ENCODE peak calls at places on chromosomes 6 and 20, in nine cellular contexts. V is GM12891; G is activated T-helper 1 cell treated with anti-CD3 and anti-CD28 coated beads, Interleukin-2, amount 50 U/mL, for 16 hours; P is activated CD8-positive, alpha-beta memory T cell treated with anti-CD3 and anti-CD28 coated beads for 48 hours; J is nephron progenitor cell; U is midbrain; A is fibroblast of the conjunctiva; W is GM23248; K is NCI-H2081. Y is an unnamed sample.

GRCh38 chr6:3575701-3576100 is 118.9 kb upstream of the SLC22A23 start:
- DNase-seq in A (no peak), V (no peak), K (no peak), G (no peak), U (no peak), J (no peak), P (no peak), W (no peak), Y (no peak)

GRCh38 chr6:170253226-170253909 is 37.5 kb downstream of the DLL1 start:
- DNase-seq in K (no peak), P (no peak), U (no peak), G (no peak), J (no peak), A (no peak), V (no peak), W (no peak), Y (no peak)

GRCh38 chr20:22214296-22214695 is 370.1 kb downstream of the FOXA2 start:
- DNase-seq in P (no peak), K (no peak), W (no peak), U (no peak), G (no peak), J (no peak), A (no peak), V (no peak), Y (no peak)

GRCh38 chr6:156767603-156768467 is 9.3 kb upstream of the ARID1B start:
- DNase-seq in W (peak; percentile 58), P (no peak), K (no peak), J (no peak), A (no peak), V (no peak), G (no peak), U (no peak), Y (peak; percentile 74)

GRCh38 chr20:60048634-60049578 is 90.7 kb downstream of the CDH26 start:
- DNase-seq in P (no peak), A (no peak), U (no peak), G (no peak), J (no peak), K (no peak), V (no peak), W (no peak), Y (no peak)

GRCh38 chr6:49649982-49650381 is 13.3 kb upstream of the RHAG start:
- DNase-seq in P (no peak), G (no peak), A (no peak), U (no peak), J (no peak), V (no peak), K (no peak), W (no peak), Y (no peak)

GRCh38 chr6:142947702-142948480 is 2.9 kb upstream of the HIVEP2 start:
- DNase-seq in A (no peak), V (peak; percentile 11), G (no peak), P (no peak), U (peak; percentile 75), J (no peak), K (no peak), W (no peak), Y (no peak)

GRCh38 chr6:162099685-162100084 is 627.9 kb downstream of the PRKN start:
- DNase-seq in K (no peak), G (no peak), U (no peak), J (no peak), A (peak; percentile 95), P (peak; percentile 10), W (peak; percentile 98), V (no peak), Y (peak; percentile 98)

GRCh38 chr20:63518946-63519764 is 1.4 kb upstream of the PPDPF start:
- DNase-seq in J (no peak), W (no peak), P (no peak), A (no peak), G (no peak), U (no peak), K (no peak), V (no peak), Y (no peak)

GRCh38 chr6:34237316-34237721 is 646 bp downstream of the HMGA1 start:
- DNase-seq in A (no peak), U (peak; percentile 50), P (no peak), J (peak; percentile 56), V (no peak), W (peak; percentile 64), K (peak; percentile 15), G (no peak), Y (no peak)

Y was measured in fibroblast of mammary gland.